ENCODE peak calls at places on chromosomes 16 and 17, in five cellular contexts. R, L, U, O and M are unnamed samples.

GRCh38 chr16:89268987-89269735 is 51.7 kb downstream of the ZNF778 start:
- DNase-seq in R (no peak), U (peak; percentile 53), O (peak; percentile 88), L (no peak), M (peak; percentile 88)

GRCh38 chr17:19238167-19238505 is 970 bp downstream of the EPN2 start:
- DNase-seq in R (no peak), O (no peak), L (peak; percentile 36), U (peak; percentile 65), M (peak; percentile 39)

GRCh38 chr17:70564006-70564620 is 394.8 kb downstream of the KCNJ2 start:
- DNase-seq in U (peak; percentile 21), R (no peak), O (peak; percentile 68), L (no peak), M (no peak)

GRCh38 chr17:35841505-35841904 is 27.2 kb downstream of the HEATR9 start:
- DNase-seq in U (peak; percentile 48), L (no peak), R (no peak), O (no peak), M (peak; percentile 45)

GRCh38 chr16:76176153-76176552 is 101.0 kb upstream of the CNTNAP4 start:
- DNase-seq in O (no peak), U (no peak), L (no peak), R (no peak), M (no peak)

GRCh38 chr17:10271004-10271620 is 72.7 kb upstream of the GAS7 start:
- DNase-seq in U (peak; percentile 82), O (no peak), R (no peak), L (no peak), M (no peak)

GRCh38 chr16:77431131-77431670 is 3.6 kb downstream of the ADAMTS18 start:
- DNase-seq in O (no peak), U (peak; percentile 16), L (no peak), R (no peak), M (no peak)

GRCh38 chr17:40707720-40708119 is 4.2 kb upstream of the KRT24 start:
- DNase-seq in R (peak; percentile 69), L (peak; percentile 23), O (peak; percentile 23), U (peak; percentile 38), M (peak; percentile 41)

GRCh38 chr16:89378947-89379771 is 111.2 kb downstream of the ANKRD11 start:
- DNase-seq in L (no peak), U (peak; percentile 73), O (no peak), R (no peak), M (peak; percentile 65)

GRCh38 chr17:17236295-17237025 is 508 bp downstream of the FLCN start:
- DNase-seq in L (no peak), O (peak; percentile 14), R (peak; percentile 43), U (peak; percentile 82), M (no peak)

GRCh38 chr16:22373662-22374310 is 633 bp downstream of the CDR2 start:
- DNase-seq in L (peak; percentile 26), U (peak; percentile 79), R (no peak), O (no peak), M (peak; percentile 64)

GRCh38 chr17:72334205-72334604 is 213.4 kb downstream of the SOX9 start:
- DNase-seq in O (peak; percentile 46), L (no peak), U (peak; percentile 92), R (no peak), M (no peak)

GRCh38 chr17:7912927-7913524 is 3.1 kb downstream of the RNF227 start:
- DNase-seq in U (peak; percentile 80), O (peak; percentile 86), L (peak; percentile 43), R (peak; percentile 61), M (no peak)

GRCh38 chr16:49213594-49213993 is 68.0 kb downstream of the CBLN1 start:
- DNase-seq in O (no peak), R (no peak), U (no peak), L (no peak), M (no peak)

GRCh38 chr16:27918755-27919154 is 144.8 kb downstream of the GSG1L start:
- DNase-seq in U (peak; percentile 11), L (no peak), R (no peak), O (no peak), M (no peak)

GRCh38 chr16:24041834-24042631 is 206.2 kb downstream of the PRKCB start:
- DNase-seq in R (no peak), O (peak; percentile 61), L (peak; percentile 50), U (peak; percentile 80), M (peak; percentile 53)

GRCh38 chr17:34254651-34255380 is at the start of gene CCL2:
- DNase-seq in R (no peak), L (peak; percentile 87), O (peak; percentile 66), U (peak; percentile 78), M (peak; percentile 69)

GRCh38 chr17:56680676-56681075 is 87.2 kb downstream of the NOG start:
- DNase-seq in L (no peak), O (no peak), R (no peak), U (no peak), M (no peak)

GRCh38 chr16:10529895-10530669 is 50.3 kb downstream of the EMP2 start:
- DNase-seq in U (no peak), O (no peak), R (no peak), L (no peak), M (no peak)

GRCh38 chr17:81905993-81906392 is 4.0 kb downstream of the NPB start:
- DNase-seq in R (no peak), L (no peak), O (no peak), U (no peak), M (no peak)

GRCh38 chr16:899678-900060 is 71.1 kb downstream of the LMF1 start:
- DNase-seq in L (no peak), O (no peak), R (no peak), U (no peak), M (no peak)

GRCh38 chr16:53913920-53914319 is 210.0 kb downstream of the FTO start:
- DNase-seq in R (no peak), O (no peak), U (no peak), L (no peak), M (peak; percentile 36)

GRCh38 chr16:8407351-8407750 is 183.0 kb downstream of the TMEM114 start:
- DNase-seq in R (no peak), O (no peak), L (no peak), U (no peak), M (no peak)

GRCh38 chr17:75601057-75601987 is 13.7 kb downstream of the MYO15B start:
- DNase-seq in O (peak; percentile 23), U (peak; percentile 32), R (peak; percentile 92), L (no peak), M (peak; percentile 65)

GRCh38 chr17:2082003-2082862 is 27.3 kb downstream of the HIC1 start:
- DNase-seq in U (peak; percentile 60), R (peak; percentile 21), L (no peak), O (no peak), M (no peak)

GRCh38 chr16:84478172-84478948 is 26.1 kb downstream of the MEAK7 start:
- DNase-seq in O (peak; percentile 47), U (peak; percentile 93), L (no peak), R (no peak), M (no peak)

GRCh38 chr17:60231234-60231633 is 81.5 kb downstream of the CA4 start:
- DNase-seq in L (no peak), R (no peak), O (peak; percentile 60), U (peak; percentile 62), M (peak; percentile 18)

GRCh38 chr16:3842994-3843393 is 37.5 kb downstream of the CREBBP start:
- DNase-seq in O (peak; percentile 49), U (peak; percentile 74), R (no peak), L (no peak), M (no peak)

GRCh38 chr17:20982589-20983358 is 60.0 kb downstream of the USP22 start:
- DNase-seq in O (no peak), U (no peak), L (no peak), R (no peak), M (no peak)

GRCh38 chr17:5832886-5833285 is 237.3 kb upstream of the WSCD1 start:
- DNase-seq in U (peak; percentile 25), L (no peak), R (peak; percentile 47), O (peak; percentile 14), M (no peak)

GRCh38 chr17:43556292-43556691 is 10.2 kb upstream of the ETV4 start:
- DNase-seq in L (no peak), U (peak; percentile 93), O (peak; percentile 91), R (peak; percentile 91), M (peak; percentile 76)

GRCh38 chr17:43753488-43754129 is 5.0 kb downstream of the SOST start:
- DNase-seq in L (no peak), O (no peak), U (peak; percentile 66), R (peak; percentile 75), M (no peak)

GRCh38 chr16:2587891-2588565 is 50.2 kb downstream of the PDPK1 start:
- DNase-seq in R (no peak), L (no peak), U (no peak), O (no peak), M (no peak)

DNA sequence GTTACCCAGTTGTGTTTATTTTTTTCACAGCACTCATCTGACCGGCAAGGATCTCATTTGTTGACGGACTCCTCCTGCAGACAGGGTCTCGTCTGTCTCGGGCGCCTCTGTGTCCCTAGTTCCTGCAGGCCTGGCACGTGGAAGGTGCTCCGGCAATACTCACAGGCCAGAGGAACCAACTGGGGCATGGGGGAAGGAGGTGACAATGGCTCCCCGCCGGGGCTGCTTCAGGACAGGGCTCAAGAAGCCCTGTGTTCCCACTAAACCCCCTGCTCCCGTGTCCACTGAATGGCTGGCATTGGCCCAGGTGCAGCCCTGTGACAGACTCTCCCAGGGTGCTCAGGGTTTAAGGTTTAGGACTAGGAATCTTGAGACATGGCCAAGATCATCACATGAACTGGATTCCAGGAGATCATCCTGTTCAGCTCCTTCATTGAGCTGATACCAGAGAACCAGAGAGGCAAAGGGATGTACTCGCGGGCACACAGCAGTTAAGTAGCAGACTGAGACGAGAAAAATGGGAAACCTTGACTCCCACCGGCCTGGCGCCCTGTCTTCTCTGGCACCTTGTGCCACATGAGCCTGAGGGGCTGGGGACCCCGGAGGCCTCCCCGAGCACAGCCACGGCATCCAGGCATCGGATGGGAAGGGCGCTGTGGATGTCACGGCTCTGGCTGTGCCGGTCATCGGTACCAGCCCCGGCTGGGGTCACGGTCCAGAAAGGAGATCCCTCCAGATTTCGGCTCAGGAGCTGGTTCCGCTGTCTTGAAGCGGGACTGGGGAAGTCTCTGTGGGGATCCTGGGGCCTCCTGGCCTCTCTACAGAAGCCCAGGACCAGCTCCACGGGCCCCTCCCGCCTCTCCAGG is 29.0 kb downstream of the TIMM22 start:
- DNase-seq in L (no peak), U (no peak), O (no peak), R (no peak), M (no peak)
- H3K4me1 ChIP-seq in L (peaks cover 60% of the 10 kb centered on the region), U (peaks cover 5% of the 10 kb centered on the region), O (peaks cover 23% of the 10 kb centered on the region), R (no peaks in the 10 kb centered on the region), M (peaks cover 10% of the 10 kb centered on the region)

GRCh38 chr16:67429799-67430503 is 970 bp upstream of the HSD11B2 start:
- DNase-seq in L (no peak), U (no peak), O (no peak), R (no peak), M (no peak)
- H3K4me3 ChIP-seq in L (peak overlapping the region; percentile 62), U (peak overlapping the region; percentile 60), O (no peak overlapping the region), R (peak overlapping the region; percentile 64), M (no peak overlapping the region)

GRCh38 chr16:11734025-11734652 is 8.5 kb downstream of the TXNDC11 start:
- DNase-seq in L (peak; percentile 39), U (no peak), O (no peak), R (no peak), M (no peak)

GRCh38 chr16:11736903-11737302 is 5.8 kb downstream of the TXNDC11 start:
- DNase-seq in O (no peak), L (no peak), U (no peak), R (no peak), M (no peak)

GRCh38 chr16:11735801-11736200 is 6.9 kb downstream of the TXNDC11 start:
- DNase-seq in U (no peak), R (no peak), L (no peak), O (no peak), M (no peak)

GRCh38 chr16:11737678-11738077 is 5.0 kb downstream of the TXNDC11 start:
- DNase-seq in O (no peak), L (no peak), R (no peak), U (no peak), M (no peak)

GRCh38 chr16:11734653-11735043 is 8.0 kb downstream of the TXNDC11 start:
- DNase-seq in O (no peak), R (no peak), U (no peak), L (no peak), M (no peak)
- H3K4me1 ChIP-seq in O (no peaks in the 10 kb centered on the region), R (no peaks in the 10 kb centered on the region), U (no peaks in the 10 kb centered on the region), L (peaks cover 52% of the 10 kb centered on the region), M (peaks cover 64% of the 10 kb centered on the region)

GRCh38 chr17:78672880-78673371 is 95.7 kb upstream of the DNAH17 start:
- DNase-seq in L (no peak), R (no peak), O (peak; percentile 20), U (peak; percentile 18), M (no peak)
- H3K4me3 ChIP-seq in L (no peak overlapping the region), R (no peak overlapping the region), O (no peak overlapping the region), U (no peak overlapping the region), M (no peak overlapping the region)